ENCODE peak calls at places on chromosomes 1 and 21, in four cellular contexts. M is GM12878, L is HepG2, H is SK-N-SH. P is an unnamed sample.

GRCh38 chr21:25842925-25843324 is 108.2 kb downstream of the GABPA start:
- DNase-seq in M (no peak), L (no peak), H (no peak), P (no peak)

GRCh38 chr1:178134061-178134460 is 40.2 kb downstream of the RASAL2 start:
- DNase-seq in M (no peak), L (no peak), H (no peak), P (no peak)

GRCh38 chr1:151327903-151328674 is 873 bp upstream of the PI4KB start:
- DNase-seq in M (no peak), L (no peak), H (no peak), P (peak)

GRCh38 chr1:221149111-221149510 is 269.9 kb downstream of the HLX start:
- DNase-seq in M (no peak), L (no peak), H (no peak), P (no peak)

GRCh38 chr1:94602802-94603625 is 61.5 kb upstream of the F3 start:
- DNase-seq in M (no peak), L (no peak), H (no peak), P (no peak)

GRCh38 chr1:177858222-177858894 is 111.5 kb downstream of the SEC16B start:
- DNase-seq in M (no peak), L (no peak), H (no peak), P (no peak)

GRCh38 chr1:245181123-245181522 is 26.3 kb downstream of the KIF26B start:
- DNase-seq in M (no peak), L (no peak), H (no peak), P (no peak)

GRCh38 chr1:20847619-20848080 is 60.5 kb upstream of the HP1BP3 start:
- DNase-seq in M (no peak), L (no peak), H (no peak), P (no peak)

GRCh38 chr21:38295997-38296764 is 39.4 kb downstream of the KCNJ15 start:
- DNase-seq in M (no peak), L (no peak), H (no peak), P (no peak)

GRCh38 chr1:34590211-34590623 is 164.6 kb upstream of the GJB5 start:
- DNase-seq in M (peak), L (peak), H (peak), P (peak)

GRCh38 chr1:156104065-156104810 is 10.3 kb upstream of the LMNA start:
- DNase-seq in M (no peak), L (peak), H (peak), P (no peak)

GRCh38 chr1:228459091-228459993 is 27.8 kb upstream of the RNF187 start:
- DNase-seq in M (no peak), L (peak), H (peak), P (peak)

GRCh38 chr21:45295576-45296365 is 8.1 kb upstream of the POFUT2 start:
- DNase-seq in M (no peak), L (no peak), H (peak), P (no peak)

GRCh38 chr1:23718482-23718881 is 24.8 kb upstream of the ELOA start:
- DNase-seq in M (no peak), L (peak), H (peak), P (peak)

GRCh38 chr1:66848193-66848592 is 47.1 kb upstream of the INSL5 start:
- DNase-seq in M (no peak), L (no peak), H (peak), P (no peak)

GRCh38 chr1:161932668-161933067 is 91.0 kb downstream of the OLFML2B start:
- DNase-seq in M (no peak), L (no peak), H (no peak), P (no peak)

GRCh38 chr1:9233241-9233941 is 1.2 kb upstream of the H6PD start:
- DNase-seq in M (no peak), L (peak), H (no peak), P (no peak)

GRCh38 chr1:26772687-26773086 is 15.1 kb upstream of the PIGV start:
- DNase-seq in M (no peak), L (no peak), H (no peak), P (no peak)

GRCh38 chr1:229024528-229025119 is 246.3 kb upstream of the RAB4A start:
- DNase-seq in M (no peak), L (peak), H (no peak), P (no peak)

GRCh38 chr1:209845405-209845725 is 17.6 kb downstream of the UTP25 start:
- DNase-seq in M (no peak), L (no peak), H (no peak), P (no peak)

GRCh38 chr1:230068952-230069684 is 2.1 kb downstream of the GALNT2 start:
- DNase-seq in M (no peak), L (no peak), H (peak), P (no peak)

GRCh38 chr21:42621166-42621827 is 32.1 kb upstream of the PDE9A start:
- DNase-seq in M (no peak), L (peak), H (no peak), P (no peak)

GRCh38 chr1:218656301-218657037 is 311.3 kb downstream of the TGFB2 start:
- DNase-seq in M (no peak), L (no peak), H (no peak), P (no peak)

GRCh38 chr1:191760016-191760415 is 398.2 kb upstream of the RGS18 start:
- DNase-seq in M (no peak), L (no peak), H (no peak), P (no peak)

GRCh38 chr21:17730782-17731181 is 88.4 kb downstream of the C21orf91 start:
- DNase-seq in M (no peak), L (no peak), H (no peak), P (no peak)
- TF ChIP-seq TCF12 in M (no peak), L (no peak), H (no peak), P (no peak)

GRCh38 chr1:167145965-167146364 is 52.1 kb downstream of the STYXL2 start:
- DNase-seq in M (no peak), L (no peak), H (no peak), P (no peak)
- TF ChIP-seq GABPA in M (no peak), L (no peak), H (no peak), P (no peak)

GRCh38 chr1:30284728-30285460 is 438.5 kb downstream of the MATN1 start:
- DNase-seq in M (no peak), L (no peak), H (no peak), P (no peak)

GRCh38 chr1:30285461-30286050 is 437.8 kb downstream of the MATN1 start:
- DNase-seq in M (no peak), L (no peak), H (no peak), P (no peak)

GRCh38 chr1:30286241-30286983 is 437.0 kb downstream of the MATN1 start:
- DNase-seq in M (no peak), L (no peak), H (peak), P (no peak)

GRCh38 chr1:30287976-30288375 is 435.4 kb downstream of the MATN1 start:
- DNase-seq in M (no peak), L (no peak), H (no peak), P (no peak)

GRCh38 chr1:30286984-30287839 is 436.2 kb downstream of the MATN1 start:
- DNase-seq in M (no peak), L (no peak), H (no peak), P (no peak)
- TF ChIP-seq TCF12 in M (no peak), L (no peak), H (no peak), P (no peak)

GRCh38 chr1:204043680-204044079 is 29.2 kb upstream of the SOX13 start:
- DNase-seq in M (no peak), L (no peak), H (no peak), P (no peak)

GRCh38 chr1:204044448-204044847 is 28.5 kb upstream of the SOX13 start:
- DNase-seq in M (no peak), L (no peak), H (no peak), P (no peak)

GRCh38 chr1:204045430-204045829 is 27.5 kb upstream of the SOX13 start:
- DNase-seq in M (no peak), L (no peak), H (no peak), P (no peak)

GRCh38 chr1:204041232-204041767 is 31.6 kb upstream of the SOX13 start:
- DNase-seq in M (no peak), L (no peak), H (no peak), P (no peak)

GRCh38 chr1:204041803-204042505 is 31.0 kb upstream of the SOX13 start:
- DNase-seq in M (no peak), L (no peak), H (no peak), P (no peak)
- TF ChIP-seq GABPA in M (no peak), L (no peak), H (no peak), P (no peak)

GRCh38 chr1:61644303-61644702 is 80.6 kb downstream of the TM2D1 start:
- DNase-seq in M (no peak), L (no peak), H (no peak), P (no peak)

GRCh38 chr1:61641578-61642336 is 83.2 kb downstream of the TM2D1 start:
- DNase-seq in M (no peak), L (peak), H (peak), P (peak)

GRCh38 chr1:61647142-61647541 is 77.8 kb downstream of the TM2D1 start:
- DNase-seq in M (no peak), L (peak), H (no peak), P (no peak)

GRCh38 chr1:61642475-61643232 is 82.3 kb downstream of the TM2D1 start:
- DNase-seq in M (no peak), L (no peak), H (no peak), P (no peak)

GRCh38 chr1:61645476-61645875 is 79.5 kb downstream of the TM2D1 start:
- DNase-seq in M (no peak), L (no peak), H (no peak), P (no peak)
- TF ChIP-seq TCF12 in M (no peak), L (no peak), H (no peak), P (no peak)

P was measured in H1.